ENCODE peak calls at places on chromosomes 16 and 17, in nine cellular contexts. F is neural progenitor cell, H is kidney, M is K562, Y is heart right ventricle, I is PC-3, B is A549, G is stomach, N is heart left ventricle. A is an unnamed sample. For H3K4me1, the result is how much of the 10 kb centered on the place peaks cover.

GRCh38 chr17:13925579-13925978 is 143.7 kb upstream of the COX10 start:
- DNase-seq in B (no peak), H (no peak), I (peak), G (no peak), Y (no peak), N (no peak), F (no peak), M (no peak), A (no peak)

GRCh38 chr17:65163990-65164495 is 26.9 kb downstream of the RGS9 start:
- DNase-seq in B (peak), Y (no peak), H (no peak), G (peak), M (peak), F (no peak), I (peak), N (no peak), A (no peak)

GRCh38 chr16:82657239-82657638 is 30.5 kb downstream of the CDH13 start:
- DNase-seq in Y (no peak), B (no peak), H (no peak), N (no peak), I (peak), F (no peak), M (no peak), G (no peak), A (no peak)

GRCh38 chr17:38958326-38958725 is 8.9 kb downstream of the FBXO47 start:
- DNase-seq in F (no peak), M (no peak), G (no peak), N (no peak), H (no peak), Y (no peak), B (no peak), I (no peak), A (no peak)

GRCh38 chr17:18033442-18034099 is 5.4 kb downstream of the ATPAF2 start:
- DNase-seq in N (no peak), I (peak), G (peak), M (peak), F (peak), H (no peak), Y (peak), B (peak), A (no peak)

GRCh38 chr17:45432405-45433113 is at the start of gene ARHGAP27:
- DNase-seq in B (no peak), H (peak), N (peak), I (peak), Y (peak), G (peak), F (peak), M (peak), A (peak)

GRCh38 chr17:5097101-5097834 is 14.4 kb downstream of the ZNF232 start:
- DNase-seq in I (no peak), F (peak), Y (peak), N (peak), G (peak), H (peak), M (no peak), B (no peak), A (peak)

GRCh38 chr16:12002447-12003006 is 26.0 kb downstream of the SNX29 start:
- DNase-seq in M (no peak), I (no peak), H (no peak), G (no peak), Y (peak), B (no peak), F (no peak), N (peak), A (no peak)

GRCh38 chr16:78961464-78961863 is 639.1 kb downstream of the MAF start:
- DNase-seq in B (no peak), H (no peak), I (no peak), Y (no peak), G (no peak), M (no peak), N (no peak), F (no peak), A (no peak)

GRCh38 chr17:51372345-51373004 is 112.1 kb downstream of the UTP18 start:
- DNase-seq in B (peak), G (no peak), I (peak), F (peak), Y (peak), N (no peak), M (peak), H (no peak), A (no peak)

GRCh38 chr16:83954577-83955016 is 1.6 kb downstream of the OSGIN1 start:
- DNase-seq in I (peak), Y (peak), H (peak), N (peak), M (no peak), B (no peak), G (peak), F (no peak), A (peak)

GRCh38 chr17:77778636-77779524 is 179.6 kb upstream of the TNRC6C start:
- DNase-seq in G (peak), F (no peak), M (no peak), H (peak), Y (peak), N (peak), I (no peak), B (no peak), A (peak)

GRCh38 chr17:42526031-42526444 is 10.0 kb upstream of the NAGLU start:
- DNase-seq in G (no peak), B (no peak), Y (peak), I (no peak), M (no peak), F (no peak), N (peak), H (peak), A (peak)
- H3K4me3 ChIP-seq in G (no peak), B (no peak), Y (no peak), I (no peak), M (no peak), F (no peak), N (no peak), H (no peak), A (no peak)

DNA sequence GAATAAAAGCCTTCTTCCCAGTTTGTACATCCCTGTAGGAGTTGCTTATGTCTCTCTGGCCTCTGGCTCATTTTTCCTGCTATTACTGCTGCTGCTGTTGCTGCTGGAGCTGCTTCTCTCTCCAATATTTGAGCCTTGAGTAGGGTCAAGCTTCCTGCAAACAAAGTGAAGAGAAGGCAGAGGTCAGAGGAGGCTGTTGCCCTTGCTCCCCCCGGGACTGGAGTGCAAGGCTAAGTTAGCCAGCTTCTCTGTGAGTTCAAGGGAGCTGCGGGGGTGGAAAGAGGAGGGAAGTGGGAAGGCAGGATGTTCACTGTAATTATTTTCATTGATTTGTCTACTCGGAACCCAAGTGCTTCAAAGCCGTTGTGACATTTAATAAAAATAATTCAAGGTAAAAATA is 77.0 kb upstream of the TMEM132E start:
- DNase-seq in Y (peak), B (no peak), G (no peak), N (no peak), H (no peak), I (no peak), M (no peak), F (no peak), A (no peak)
- H3K4me1 ChIP-seq in Y (under half), B (under half), G (under half), N (under half), H (under half), I (under half), M (under half), F (under half), A (under half)

GRCh38 chr16:62077998-62078397 is 41.8 kb upstream of the CDH8 start:
- DNase-seq in G (no peak), N (no peak), F (peak), M (no peak), I (peak), B (no peak), Y (no peak), H (no peak), A (no peak)
- TF ChIP-seq CTCF in G (no peak), N (no peak), F (peak), M (no peak), I (peak), B (no peak), Y (no peak), H (no peak), A (no peak)

DNA sequence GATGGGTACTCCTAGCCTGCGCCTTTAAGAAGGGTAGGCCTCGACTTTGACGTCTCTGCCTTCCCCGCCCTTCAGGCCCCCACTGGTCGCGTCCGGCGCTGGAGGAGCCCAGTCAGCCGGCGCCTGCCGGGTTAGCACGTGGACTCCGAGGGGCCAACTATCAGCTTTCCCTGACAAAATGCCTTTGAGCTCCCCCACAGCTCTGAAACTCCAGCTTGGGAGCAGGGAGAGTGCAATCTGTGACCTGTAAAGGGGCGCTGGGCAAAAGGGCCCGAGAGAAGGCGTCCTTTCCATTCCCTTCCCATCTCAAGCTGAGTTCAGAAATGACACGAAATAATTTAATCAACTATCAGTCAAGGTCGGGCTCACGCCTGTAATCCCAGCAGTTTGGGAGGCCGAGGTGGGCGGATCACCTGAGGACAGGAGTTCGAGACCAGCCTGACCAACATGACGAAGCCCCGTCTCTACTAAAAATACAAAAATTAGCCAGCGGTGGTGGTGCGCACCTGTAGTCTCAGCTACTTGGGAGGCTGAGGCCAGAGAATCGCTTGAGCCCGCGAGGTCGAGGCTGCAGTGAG is 2.3 kb upstream of the SLC25A39 start:
- DNase-seq in N (peak), G (peak), M (peak), F (peak), Y (peak), H (peak), B (peak), I (peak), A (peak)
- H3K4me3 ChIP-seq in N (no peak), G (peak), M (no peak), F (no peak), Y (peak), H (peak), B (peak), I (no peak), A (peak)

GRCh38 chr16:66592241-66592640 is 12.3 kb upstream of the CMTM3 start:
- DNase-seq in Y (no peak), M (no peak), B (no peak), I (no peak), H (no peak), F (no peak), G (no peak), N (no peak), A (no peak)
- H3K4me1 ChIP-seq in Y (under half), M (under half), B (under half), I (under half), H (under half), F (under half), G (under half), N (under half), A (under half)

GRCh38 chr17:11363575-11363974 is 122.6 kb downstream of the SHISA6 start:
- DNase-seq in G (no peak), I (no peak), F (no peak), B (no peak), M (no peak), H (no peak), N (no peak), Y (no peak), A (no peak)
- TF ChIP-seq CTCF in G (no peak), I (no peak), F (no peak), B (no peak), M (no peak), H (no peak), N (no peak), Y (no peak), A (no peak)

DNA sequence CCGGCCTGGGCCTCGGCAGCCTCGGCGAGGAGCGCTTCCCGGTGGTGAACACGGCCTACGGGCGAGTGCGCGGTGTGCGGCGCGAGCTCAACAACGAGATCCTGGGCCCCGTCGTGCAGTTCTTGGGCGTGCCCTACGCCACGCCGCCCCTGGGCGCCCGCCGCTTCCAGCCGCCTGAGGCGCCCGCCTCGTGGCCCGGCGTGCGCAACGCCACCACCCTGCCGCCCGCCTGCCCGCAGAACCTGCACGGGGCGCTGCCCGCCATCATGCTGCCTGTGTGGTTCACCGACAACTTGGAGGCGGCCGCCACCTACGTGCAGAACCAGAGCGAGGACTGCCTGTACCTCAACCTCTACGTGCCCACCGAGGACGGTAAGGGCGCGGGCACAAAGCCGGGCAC is 696 bp downstream of the NLGN2 start:
- DNase-seq in M (no peak), N (no peak), H (no peak), F (no peak), G (no peak), I (no peak), Y (no peak), B (no peak), A (no peak)
- H3K4me3 ChIP-seq in M (no peak), N (no peak), H (no peak), F (no peak), G (no peak), I (no peak), Y (no peak), B (no peak), A (no peak)

GRCh38 chr17:40533896-40534295 is 31.4 kb downstream of the CCR7 start:
- DNase-seq in H (no peak), G (no peak), B (no peak), F (no peak), N (peak), M (no peak), I (peak), Y (no peak), A (peak)
- H3K4me1 ChIP-seq in H (under half), G (half or more), B (half or more), F (under half), N (under half), M (under half), I (under half), Y (half or more), A (under half)

GRCh38 chr17:41496803-41497484 is 7.2 kb upstream of the KRT36 start:
- DNase-seq in M (peak), I (peak), B (peak), Y (peak), G (peak), H (peak), F (peak), N (peak), A (no peak)
- TF ChIP-seq CTCF in M (peak), I (peak), B (peak), Y (peak), G (no peak), H (peak), F (peak), N (peak), A (peak)